ENCODE peak calls at places on chromosomes 12 and 14, in four cellular contexts. One of them, this sample, is unnamed. For H3K79me2, the result is how much of the 10 kb centered on the place peaks cover.

GRCh38 chr14:70045715-70046535 is 142.8 kb downstream of the SLC8A3 start:
- DNase-seq in mammary epithelial cell: peak
- DNase-seq in PC-3: peak
- DNase-seq in H1: peak
- DNase-seq in this sample: peak

GRCh38 chr12:56074396-56074795 is 5.6 kb upstream of the ERBB3 start:
- DNase-seq in H1: no peak
- DNase-seq in mammary epithelial cell: no peak
- DNase-seq in PC-3: no peak
- DNase-seq in this sample: no peak

GRCh38 chr12:27899151-27899661 is 73.3 kb downstream of the PTHLH start:
- DNase-seq in H1: no peak
- DNase-seq in mammary epithelial cell: peak
- DNase-seq in PC-3: peak
- DNase-seq in this sample: peak

GRCh38 chr14:83470959-83471358 is 1937.3 kb upstream of the SEL1L start:
- DNase-seq in mammary epithelial cell: no peak
- DNase-seq in H1: no peak
- DNase-seq in PC-3: no peak
- DNase-seq in this sample: no peak

GRCh38 chr12:39448038-39448437 is 5.1 kb upstream of the KIF21A start:
- DNase-seq in H1: no peak
- DNase-seq in mammary epithelial cell: no peak
- DNase-seq in PC-3: no peak
- DNase-seq in this sample: no peak

GRCh38 chr12:6724409-6724797 is 557 bp downstream of the COPS7A start:
- DNase-seq in H1: no peak
- DNase-seq in mammary epithelial cell: no peak
- DNase-seq in PC-3: peak
- DNase-seq in this sample: peak

GRCh38 chr12:78119351-78119918 is 288.7 kb downstream of the NAV3 start:
- DNase-seq in PC-3: peak
- DNase-seq in H1: no peak
- DNase-seq in mammary epithelial cell: no peak
- DNase-seq in this sample: no peak

GRCh38 chr12:64780531-64781373 is 21.5 kb upstream of the GNS start:
- DNase-seq in PC-3: peak
- DNase-seq in mammary epithelial cell: peak
- DNase-seq in H1: no peak
- DNase-seq in this sample: peak

GRCh38 chr12:11658796-11659195 is 9.3 kb downstream of the ETV6 start:
- DNase-seq in PC-3: peak
- DNase-seq in H1: no peak
- DNase-seq in mammary epithelial cell: peak
- DNase-seq in this sample: peak

GRCh38 chr12:103997277-103997900 is 31.7 kb downstream of the TDG start:
- DNase-seq in H1: no peak
- DNase-seq in PC-3: no peak
- DNase-seq in mammary epithelial cell: no peak
- DNase-seq in this sample: no peak

GRCh38 chr14:68195126-68195525 is 375.5 kb downstream of the RAD51B start:
- DNase-seq in PC-3: peak
- DNase-seq in H1: no peak
- DNase-seq in mammary epithelial cell: no peak
- DNase-seq in this sample: no peak

GRCh38 chr14:79165460-79166080 is 995.4 kb downstream of the NRXN3 start:
- DNase-seq in PC-3: no peak
- DNase-seq in mammary epithelial cell: no peak
- DNase-seq in H1: no peak
- DNase-seq in this sample: no peak

GRCh38 chr12:110822821-110823415 is 23.9 kb upstream of the CCDC63 start:
- DNase-seq in mammary epithelial cell: no peak
- DNase-seq in PC-3: no peak
- DNase-seq in H1: no peak
- DNase-seq in this sample: no peak

DNA sequence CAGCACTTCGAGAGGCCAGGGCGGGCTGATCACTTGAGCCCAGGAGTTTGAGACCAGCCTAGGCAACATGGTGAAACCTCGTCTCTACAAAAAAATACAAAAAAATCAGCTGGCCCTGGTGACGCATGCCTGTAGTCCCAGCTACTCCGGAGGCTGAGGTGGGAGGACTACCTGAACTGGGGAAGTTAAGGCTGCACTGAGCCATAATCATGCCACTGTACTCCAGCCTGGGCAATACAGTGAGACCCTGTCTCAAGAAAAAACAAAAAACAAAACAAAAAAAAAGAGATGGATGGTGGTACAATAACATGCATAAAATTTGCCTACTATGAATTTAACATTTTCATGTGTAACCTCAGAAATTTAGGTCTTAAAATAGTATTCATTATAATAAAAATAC is 2.2 kb downstream of the THAP2 start:
- DNase-seq in mammary epithelial cell: no peak
- DNase-seq in H1: no peak
- DNase-seq in PC-3: no peak
- DNase-seq in this sample: no peak
- H3K79me2 ChIP-seq in mammary epithelial cell: under half
- H3K79me2 ChIP-seq in H1: under half
- H3K79me2 ChIP-seq in PC-3: under half
- H3K79me2 ChIP-seq in this sample: half or more

DNA sequence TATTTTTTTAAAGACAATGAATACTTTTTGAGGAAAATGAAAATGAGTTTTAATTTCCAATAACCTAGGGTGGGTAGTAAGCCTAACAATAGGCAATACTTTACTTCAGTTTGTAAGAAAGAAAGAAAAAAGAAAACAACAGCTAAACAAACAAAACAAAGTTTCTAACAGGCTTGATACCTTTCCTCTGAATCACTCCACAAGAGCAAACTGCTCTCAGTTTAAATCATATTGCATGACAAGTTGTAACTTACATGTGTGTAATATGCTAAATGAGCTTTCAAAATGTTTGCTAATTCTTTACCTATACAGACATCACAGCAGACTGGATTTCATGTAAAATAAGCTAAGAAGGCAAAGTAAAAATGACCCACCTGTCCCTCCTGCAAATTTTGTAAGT is 6.7 kb upstream of the LMO3 start:
- DNase-seq in H1: no peak
- DNase-seq in PC-3: peak
- DNase-seq in mammary epithelial cell: peak
- DNase-seq in this sample: peak
- H3K4me3 ChIP-seq in H1: no peak
- H3K4me3 ChIP-seq in PC-3: no peak
- H3K4me3 ChIP-seq in mammary epithelial cell: no peak
- H3K4me3 ChIP-seq in this sample: no peak

DNA sequence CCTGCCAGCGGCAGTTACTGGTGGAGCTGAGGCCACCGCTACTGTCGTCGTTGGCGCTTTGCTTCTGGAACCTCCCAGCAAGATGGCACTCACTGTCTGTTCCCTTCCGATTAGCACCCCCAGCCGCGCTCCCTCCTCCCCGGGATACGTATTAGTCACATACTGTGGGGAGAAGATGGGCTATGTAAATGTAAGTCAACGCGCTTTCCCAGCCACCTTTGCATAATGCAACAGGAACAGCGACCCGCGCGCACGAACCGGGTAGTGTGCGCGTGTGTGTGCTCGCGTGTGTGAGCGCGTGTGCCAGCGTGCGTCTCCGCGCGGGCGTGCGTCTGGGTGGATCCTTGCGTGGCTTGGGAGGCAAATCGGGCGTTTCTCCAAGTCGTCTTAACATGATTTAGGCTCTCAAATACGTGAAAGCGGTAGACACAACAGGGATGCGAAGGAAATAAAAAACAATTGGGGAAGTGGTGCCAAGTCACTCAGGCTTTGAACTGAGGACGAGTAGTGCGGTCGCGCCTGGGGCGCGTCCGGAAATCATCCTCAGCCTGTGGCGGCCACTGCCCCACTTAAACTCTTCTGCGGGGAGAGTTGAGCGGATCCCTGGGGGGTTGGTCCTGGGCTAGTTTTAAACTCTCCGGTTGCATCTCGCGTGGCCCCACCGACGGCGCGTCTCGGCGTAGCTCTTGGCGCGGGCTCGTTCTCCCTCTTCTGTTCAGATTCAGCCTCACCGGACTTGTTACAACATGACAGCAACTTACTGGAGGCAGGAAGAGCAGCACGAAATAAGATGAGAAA is 1.8 kb downstream of the FLRT2 start:
- DNase-seq in PC-3: no peak
- DNase-seq in H1: no peak
- DNase-seq in mammary epithelial cell: peak
- DNase-seq in this sample: peak
- TF ChIP-seq EZH2 in PC-3: no peak
- TF ChIP-seq EZH2 in H1: peak
- TF ChIP-seq EZH2 in mammary epithelial cell: no peak
- TF ChIP-seq EZH2 in this sample: no peak

GRCh38 chr14:21350539-21350938 is 33.3 kb downstream of the SUPT16H start:
- DNase-seq in H1: no peak
- DNase-seq in mammary epithelial cell: no peak
- DNase-seq in PC-3: no peak
- DNase-seq in this sample: no peak
- H3K79me2 ChIP-seq in H1: under half
- H3K79me2 ChIP-seq in mammary epithelial cell: under half
- H3K79me2 ChIP-seq in PC-3: under half
- H3K79me2 ChIP-seq in this sample: under half

DNA sequence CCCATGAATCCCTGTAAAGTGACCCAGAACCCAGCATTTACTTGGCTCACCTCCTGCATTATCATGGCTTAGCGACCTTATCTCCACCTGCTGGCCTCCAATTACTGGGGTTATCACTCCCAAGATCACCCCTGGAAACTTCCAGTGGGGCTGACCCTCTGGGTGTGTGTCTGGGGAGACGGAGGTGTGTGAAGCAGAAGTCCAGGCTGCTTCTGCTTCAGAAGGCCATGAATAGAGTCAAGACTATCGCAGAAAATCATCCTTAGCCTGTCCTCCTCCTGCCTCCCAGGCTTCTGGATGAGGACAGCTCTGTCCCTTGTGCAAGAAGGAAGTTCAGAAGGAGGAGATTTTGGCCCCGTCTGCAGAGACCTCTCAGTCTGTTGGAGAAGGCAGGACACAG is 408 bp upstream of the KRT72 start:
- DNase-seq in H1: no peak
- DNase-seq in PC-3: no peak
- DNase-seq in mammary epithelial cell: no peak
- DNase-seq in this sample: no peak
- H3K4me3 ChIP-seq in H1: peak
- H3K4me3 ChIP-seq in PC-3: no peak
- H3K4me3 ChIP-seq in mammary epithelial cell: no peak
- H3K4me3 ChIP-seq in this sample: no peak

GRCh38 chr14:37620856-37621255 is 25.4 kb downstream of the TTC6 start:
- DNase-seq in mammary epithelial cell: no peak
- DNase-seq in H1: no peak
- DNase-seq in PC-3: peak
- DNase-seq in this sample: no peak
- TF ChIP-seq EZH2 in mammary epithelial cell: no peak
- TF ChIP-seq EZH2 in H1: no peak
- TF ChIP-seq EZH2 in PC-3: no peak
- TF ChIP-seq EZH2 in this sample: no peak

DNA sequence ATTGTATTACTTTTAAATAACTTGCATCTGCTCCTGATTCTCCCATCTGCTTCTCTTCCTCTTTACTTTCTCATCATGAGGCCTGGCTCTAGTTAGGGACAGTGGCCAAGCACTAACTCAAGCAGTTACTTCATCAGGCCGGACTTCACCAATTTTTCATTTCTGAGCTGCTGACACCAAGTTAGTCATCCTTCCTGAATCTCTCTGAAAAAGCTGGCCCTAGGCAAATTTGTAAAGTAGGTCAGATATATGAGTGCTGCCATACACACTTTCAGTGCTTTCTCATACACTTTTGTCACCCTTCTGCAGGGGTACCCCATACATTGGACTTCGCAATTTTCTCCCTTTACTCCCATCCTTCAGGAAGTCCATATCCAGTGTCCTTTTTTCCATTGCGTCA is 276.9 kb upstream of the TMPO start:
- DNase-seq in mammary epithelial cell: peak
- DNase-seq in H1: no peak
- DNase-seq in PC-3: peak
- DNase-seq in this sample: peak
- H3K79me2 ChIP-seq in mammary epithelial cell: under half
- H3K79me2 ChIP-seq in H1: under half
- H3K79me2 ChIP-seq in PC-3: under half
- H3K79me2 ChIP-seq in this sample: under half

DNA sequence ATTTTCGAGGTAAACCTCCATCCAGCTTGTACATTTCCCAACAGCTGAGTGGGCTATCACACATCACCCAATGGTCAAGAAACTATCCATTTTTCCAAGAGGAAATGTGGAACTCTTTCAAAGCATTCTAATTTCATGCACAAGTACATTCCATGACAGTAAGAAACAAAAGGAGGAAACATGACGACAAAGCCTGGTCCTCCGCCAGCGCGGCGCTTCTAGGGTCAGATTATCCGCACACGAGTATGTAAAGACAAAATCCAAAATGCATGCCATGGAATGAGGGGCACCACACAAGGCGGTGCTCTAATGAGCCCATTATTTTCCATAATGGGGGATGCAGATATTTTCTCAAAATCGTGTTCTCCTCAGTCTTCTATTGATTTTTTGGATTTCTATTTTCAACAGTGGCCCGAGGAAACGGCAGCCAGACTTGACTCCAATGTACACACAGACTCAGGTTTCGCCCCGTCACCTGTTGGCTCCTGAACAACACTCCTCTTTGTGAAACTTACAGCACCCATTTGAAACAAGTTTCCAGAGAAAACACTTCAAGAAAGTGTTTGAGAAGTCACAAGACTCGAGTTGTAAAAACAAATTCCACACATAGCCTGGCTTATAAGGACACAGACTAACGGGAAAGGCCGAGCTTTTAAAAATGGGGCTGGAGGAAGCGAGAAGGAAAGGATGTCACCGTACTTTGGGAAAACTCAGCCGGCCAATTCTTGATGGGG is 107.3 kb downstream of the PRICKLE1 start:
- DNase-seq in PC-3: peak
- DNase-seq in H1: no peak
- DNase-seq in mammary epithelial cell: peak
- DNase-seq in this sample: peak
- H3K4me3 ChIP-seq in PC-3: peak
- H3K4me3 ChIP-seq in H1: peak
- H3K4me3 ChIP-seq in mammary epithelial cell: peak
- H3K4me3 ChIP-seq in this sample: peak